ENCODE peak calls at places on chromosomes 2 and 18, in ten cellular contexts. One of them, this sample, is unnamed.

GRCh38 chr18:12308386-12309100 is 502 bp downstream of the TUBB6 start:
- DNase-seq in aorta: peak; percentile 96
- DNase-seq in tibial artery: peak; percentile 89
- DNase-seq in mammary epithelial cell: peak; percentile 79
- DNase-seq in PC-9: peak; percentile 75
- DNase-seq in IMR-90: peak; percentile 88
- DNase-seq in right lobe of liver: peak; percentile 55
- DNase-seq in cardiac muscle cell: peak; percentile 80
- DNase-seq in right atrium auricular region: peak; percentile 96
- DNase-seq in endodermal cell: peak; percentile 86
- DNase-seq in this sample: peak; percentile 85

GRCh38 chr2:206443735-206444527 is 599 bp downstream of the ADAM23 start:
- DNase-seq in endodermal cell: peak; percentile 77
- DNase-seq in PC-9: peak; percentile 20
- DNase-seq in right atrium auricular region: no peak
- DNase-seq in cardiac muscle cell: peak; percentile 81
- DNase-seq in right lobe of liver: no peak
- DNase-seq in IMR-90: peak; percentile 22
- DNase-seq in mammary epithelial cell: peak; percentile 35
- DNase-seq in aorta: peak; percentile 74
- DNase-seq in tibial artery: no peak
- DNase-seq in this sample: peak; percentile 7

GRCh38 chr18:48607049-48607984 is 68.5 kb downstream of the CTIF start:
- DNase-seq in mammary epithelial cell: peak; percentile 52
- DNase-seq in aorta: no peak
- DNase-seq in right lobe of liver: no peak
- DNase-seq in cardiac muscle cell: peak; percentile 55
- DNase-seq in IMR-90: peak; percentile 90
- DNase-seq in right atrium auricular region: no peak
- DNase-seq in PC-9: peak; percentile 36
- DNase-seq in tibial artery: peak; percentile 51
- DNase-seq in endodermal cell: no peak
- DNase-seq in this sample: peak; percentile 58

GRCh38 chr18:37871583-37871982 is 306.0 kb upstream of the CELF4 start:
- DNase-seq in IMR-90: no peak
- DNase-seq in PC-9: no peak
- DNase-seq in aorta: no peak
- DNase-seq in right lobe of liver: no peak
- DNase-seq in endodermal cell: peak; percentile 47
- DNase-seq in mammary epithelial cell: no peak
- DNase-seq in right atrium auricular region: no peak
- DNase-seq in cardiac muscle cell: no peak
- DNase-seq in tibial artery: no peak
- DNase-seq in this sample: no peak

GRCh38 chr2:154556607-154557006 is 141.9 kb upstream of the KCNJ3 start:
- DNase-seq in right atrium auricular region: no peak
- DNase-seq in aorta: no peak
- DNase-seq in tibial artery: no peak
- DNase-seq in IMR-90: no peak
- DNase-seq in mammary epithelial cell: no peak
- DNase-seq in PC-9: no peak
- DNase-seq in cardiac muscle cell: no peak
- DNase-seq in right lobe of liver: no peak
- DNase-seq in endodermal cell: no peak
- DNase-seq in this sample: no peak

GRCh38 chr18:79604913-79605235 is 74.7 kb upstream of the CTDP1 start:
- DNase-seq in endodermal cell: no peak
- DNase-seq in right atrium auricular region: no peak
- DNase-seq in aorta: no peak
- DNase-seq in PC-9: no peak
- DNase-seq in tibial artery: no peak
- DNase-seq in IMR-90: no peak
- DNase-seq in mammary epithelial cell: no peak
- DNase-seq in cardiac muscle cell: no peak
- DNase-seq in right lobe of liver: peak; percentile 3
- DNase-seq in this sample: peak; percentile 6

GRCh38 chr2:173299764-173300163 is 54.9 kb upstream of the CDCA7 start:
- DNase-seq in cardiac muscle cell: no peak
- DNase-seq in right atrium auricular region: no peak
- DNase-seq in mammary epithelial cell: no peak
- DNase-seq in right lobe of liver: no peak
- DNase-seq in endodermal cell: peak; percentile 65
- DNase-seq in aorta: no peak
- DNase-seq in PC-9: no peak
- DNase-seq in IMR-90: no peak
- DNase-seq in tibial artery: no peak
- DNase-seq in this sample: no peak

GRCh38 chr2:190849774-190850173 is 30.8 kb upstream of the GLS start:
- DNase-seq in mammary epithelial cell: peak; percentile 89
- DNase-seq in aorta: peak; percentile 82
- DNase-seq in right atrium auricular region: no peak
- DNase-seq in endodermal cell: no peak
- DNase-seq in cardiac muscle cell: no peak
- DNase-seq in PC-9: peak; percentile 13
- DNase-seq in IMR-90: peak; percentile 88
- DNase-seq in tibial artery: no peak
- DNase-seq in right lobe of liver: no peak
- DNase-seq in this sample: no peak

GRCh38 chr18:77657651-77658308 is 408.1 kb downstream of the GALR1 start:
- DNase-seq in aorta: no peak
- DNase-seq in PC-9: no peak
- DNase-seq in right atrium auricular region: peak; percentile 43
- DNase-seq in tibial artery: no peak
- DNase-seq in IMR-90: no peak
- DNase-seq in right lobe of liver: no peak
- DNase-seq in cardiac muscle cell: no peak
- DNase-seq in mammary epithelial cell: no peak
- DNase-seq in endodermal cell: no peak
- DNase-seq in this sample: no peak

GRCh38 chr18:70294471-70295191 is 5.8 kb downstream of the SOCS6 start:
- DNase-seq in right lobe of liver: no peak
- DNase-seq in PC-9: no peak
- DNase-seq in cardiac muscle cell: no peak
- DNase-seq in mammary epithelial cell: no peak
- DNase-seq in right atrium auricular region: no peak
- DNase-seq in tibial artery: no peak
- DNase-seq in IMR-90: no peak
- DNase-seq in endodermal cell: no peak
- DNase-seq in aorta: no peak
- DNase-seq in this sample: no peak

GRCh38 chr18:70296781-70297180 is 7.9 kb downstream of the SOCS6 start:
- DNase-seq in right lobe of liver: no peak
- DNase-seq in tibial artery: no peak
- DNase-seq in endodermal cell: no peak
- DNase-seq in PC-9: no peak
- DNase-seq in aorta: no peak
- DNase-seq in IMR-90: no peak
- DNase-seq in right atrium auricular region: no peak
- DNase-seq in cardiac muscle cell: no peak
- DNase-seq in mammary epithelial cell: no peak
- DNase-seq in this sample: no peak

GRCh38 chr18:70296289-70296688 is 7.4 kb downstream of the SOCS6 start:
- DNase-seq in right atrium auricular region: no peak
- DNase-seq in aorta: no peak
- DNase-seq in cardiac muscle cell: peak; percentile 32
- DNase-seq in mammary epithelial cell: no peak
- DNase-seq in tibial artery: no peak
- DNase-seq in right lobe of liver: peak; percentile 54
- DNase-seq in IMR-90: no peak
- DNase-seq in endodermal cell: peak; percentile 63
- DNase-seq in PC-9: no peak
- DNase-seq in this sample: peak; percentile 47

GRCh38 chr18:70295633-70296188 is 6.9 kb downstream of the SOCS6 start:
- DNase-seq in right lobe of liver: no peak
- DNase-seq in mammary epithelial cell: no peak
- DNase-seq in cardiac muscle cell: no peak
- DNase-seq in aorta: no peak
- DNase-seq in PC-9: no peak
- DNase-seq in right atrium auricular region: no peak
- DNase-seq in endodermal cell: no peak
- DNase-seq in IMR-90: peak; percentile 39
- DNase-seq in tibial artery: no peak
- DNase-seq in this sample: no peak

GRCh38 chr18:70295192-70295522 is 6.3 kb downstream of the SOCS6 start:
- DNase-seq in PC-9: no peak
- DNase-seq in tibial artery: no peak
- DNase-seq in cardiac muscle cell: no peak
- DNase-seq in right lobe of liver: no peak
- DNase-seq in aorta: no peak
- DNase-seq in IMR-90: no peak
- DNase-seq in endodermal cell: no peak
- DNase-seq in right atrium auricular region: no peak
- DNase-seq in mammary epithelial cell: no peak
- DNase-seq in this sample: no peak
- H3K4me1 ChIP-seq in PC-9: peaks cover 54% of the 10 kb centered on the region
- H3K4me1 ChIP-seq in tibial artery: peaks cover 74% of the 10 kb centered on the region
- H3K4me1 ChIP-seq in cardiac muscle cell: peaks cover 50% of the 10 kb centered on the region
- H3K4me1 ChIP-seq in right lobe of liver: peaks cover 47% of the 10 kb centered on the region
- H3K4me1 ChIP-seq in aorta: no peaks in the 10 kb centered on the region
- H3K4me1 ChIP-seq in IMR-90: peaks cover 20% of the 10 kb centered on the region
- H3K4me1 ChIP-seq in endodermal cell: peaks cover 7% of the 10 kb centered on the region
- H3K4me1 ChIP-seq in right atrium auricular region: peaks cover 85% of the 10 kb centered on the region
- H3K4me1 ChIP-seq in mammary epithelial cell: peaks cover 19% of the 10 kb centered on the region
- H3K4me1 ChIP-seq in this sample: peaks cover 66% of the 10 kb centered on the region

DNA sequence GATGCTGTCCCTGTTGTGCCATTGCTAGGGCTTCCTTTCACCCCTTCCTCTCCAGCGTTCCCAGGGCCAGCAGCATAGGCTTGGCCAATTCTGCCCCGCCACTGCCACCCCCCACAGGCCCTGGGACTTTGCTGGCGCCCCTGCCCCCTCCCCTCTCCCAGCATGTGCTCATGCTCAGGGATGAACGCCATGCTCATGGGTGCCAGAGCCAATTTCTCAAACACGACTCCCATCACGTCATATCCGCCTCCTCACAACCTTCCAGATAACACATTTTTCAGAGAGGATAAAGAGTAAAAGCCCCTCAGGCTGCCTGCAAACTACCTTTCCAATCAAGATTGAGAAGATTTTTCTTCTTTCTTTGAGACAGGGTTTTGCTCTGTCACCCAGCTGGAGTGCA is 48.6 kb downstream of the DNMT3A start:
- DNase-seq in cardiac muscle cell: no peak
- DNase-seq in endodermal cell: no peak
- DNase-seq in tibial artery: no peak
- DNase-seq in IMR-90: peak; percentile 22
- DNase-seq in aorta: no peak
- DNase-seq in mammary epithelial cell: no peak
- DNase-seq in right atrium auricular region: no peak
- DNase-seq in right lobe of liver: no peak
- DNase-seq in PC-9: no peak
- DNase-seq in this sample: no peak
- H3K4me1 ChIP-seq in cardiac muscle cell: peaks cover 35% of the 10 kb centered on the region
- H3K4me1 ChIP-seq in endodermal cell: no peaks in the 10 kb centered on the region
- H3K4me1 ChIP-seq in tibial artery: peaks cover 35% of the 10 kb centered on the region
- H3K4me1 ChIP-seq in IMR-90: peaks cover 6% of the 10 kb centered on the region
- H3K4me1 ChIP-seq in aorta: no peaks in the 10 kb centered on the region
- H3K4me1 ChIP-seq in mammary epithelial cell: peaks cover 20% of the 10 kb centered on the region
- H3K4me1 ChIP-seq in right atrium auricular region: peaks cover 64% of the 10 kb centered on the region
- H3K4me1 ChIP-seq in right lobe of liver: no peaks in the 10 kb centered on the region
- H3K4me1 ChIP-seq in PC-9: no peaks in the 10 kb centered on the region
- H3K4me1 ChIP-seq in this sample: peaks cover 57% of the 10 kb centered on the region

GRCh38 chr2:239926587-239927234 is 98.4 kb downstream of the NDUFA10 start:
- DNase-seq in PC-9: no peak
- DNase-seq in tibial artery: no peak
- DNase-seq in mammary epithelial cell: no peak
- DNase-seq in aorta: peak; percentile 33
- DNase-seq in IMR-90: peak; percentile 38
- DNase-seq in right lobe of liver: peak; percentile 21
- DNase-seq in right atrium auricular region: peak; percentile 9
- DNase-seq in cardiac muscle cell: no peak
- DNase-seq in endodermal cell: no peak
- DNase-seq in this sample: no peak

GRCh38 chr2:239930378-239930777 is 94.8 kb downstream of the NDUFA10 start:
- DNase-seq in right atrium auricular region: peak; percentile 34
- DNase-seq in PC-9: no peak
- DNase-seq in aorta: peak; percentile 75
- DNase-seq in IMR-90: no peak
- DNase-seq in tibial artery: no peak
- DNase-seq in mammary epithelial cell: no peak
- DNase-seq in right lobe of liver: peak; percentile 45
- DNase-seq in endodermal cell: peak; percentile 28
- DNase-seq in cardiac muscle cell: no peak
- DNase-seq in this sample: no peak

GRCh38 chr2:239928457-239929350 is 96.4 kb downstream of the NDUFA10 start:
- DNase-seq in IMR-90: no peak
- DNase-seq in PC-9: no peak
- DNase-seq in aorta: peak; percentile 73
- DNase-seq in right lobe of liver: peak; percentile 41
- DNase-seq in right atrium auricular region: peak; percentile 52
- DNase-seq in mammary epithelial cell: no peak
- DNase-seq in endodermal cell: peak; percentile 64
- DNase-seq in tibial artery: no peak
- DNase-seq in cardiac muscle cell: no peak
- DNase-seq in this sample: no peak

GRCh38 chr2:239929504-239929903 is 95.6 kb downstream of the NDUFA10 start:
- DNase-seq in endodermal cell: peak; percentile 36
- DNase-seq in mammary epithelial cell: no peak
- DNase-seq in right lobe of liver: peak; percentile 28
- DNase-seq in IMR-90: no peak
- DNase-seq in aorta: peak; percentile 51
- DNase-seq in cardiac muscle cell: no peak
- DNase-seq in tibial artery: no peak
- DNase-seq in right atrium auricular region: peak; percentile 34
- DNase-seq in PC-9: no peak
- DNase-seq in this sample: no peak

DNA sequence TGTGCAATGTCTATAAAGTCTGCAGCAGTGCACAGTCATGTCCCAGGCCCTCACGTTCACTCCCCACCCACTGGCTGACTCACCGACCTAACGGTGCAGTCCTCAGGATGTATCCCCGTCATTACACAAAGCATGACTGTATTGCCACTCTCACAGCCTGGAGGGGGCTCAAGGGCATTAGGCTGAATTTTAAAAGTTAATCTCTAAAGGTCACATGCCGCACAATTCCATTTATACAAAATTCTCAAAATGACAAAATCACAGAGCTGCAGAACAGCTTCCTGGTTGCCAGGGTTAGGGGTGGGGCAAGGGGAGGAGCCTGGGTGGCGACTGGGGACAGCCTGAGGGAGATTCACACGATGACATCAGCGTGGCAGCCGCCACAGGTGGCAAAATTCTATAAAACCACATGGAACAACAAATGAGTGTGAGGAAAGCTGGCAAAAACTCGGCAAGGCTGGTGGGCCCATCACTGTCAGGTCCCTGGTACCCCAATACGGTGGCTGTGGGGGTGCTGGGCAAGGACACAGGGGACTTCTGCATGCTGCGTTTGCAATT is 97.6 kb downstream of the NDUFA10 start:
- DNase-seq in right lobe of liver: peak; percentile 43
- DNase-seq in cardiac muscle cell: no peak
- DNase-seq in PC-9: peak; percentile 62
- DNase-seq in IMR-90: peak; percentile 93
- DNase-seq in endodermal cell: peak; percentile 48
- DNase-seq in aorta: peak; percentile 68
- DNase-seq in tibial artery: no peak
- DNase-seq in mammary epithelial cell: peak; percentile 81
- DNase-seq in right atrium auricular region: peak; percentile 54
- DNase-seq in this sample: no peak
- H3K4me1 ChIP-seq in right lobe of liver: no peaks in the 10 kb centered on the region
- H3K4me1 ChIP-seq in cardiac muscle cell: no peaks in the 10 kb centered on the region
- H3K4me1 ChIP-seq in PC-9: peaks cover 3% of the 10 kb centered on the region
- H3K4me1 ChIP-seq in IMR-90: no peaks in the 10 kb centered on the region
- H3K4me1 ChIP-seq in endodermal cell: no peaks in the 10 kb centered on the region
- H3K4me1 ChIP-seq in aorta: no peaks in the 10 kb centered on the region
- H3K4me1 ChIP-seq in tibial artery: no peaks in the 10 kb centered on the region
- H3K4me1 ChIP-seq in mammary epithelial cell: no peaks in the 10 kb centered on the region
- H3K4me1 ChIP-seq in right atrium auricular region: no peaks in the 10 kb centered on the region
- H3K4me1 ChIP-seq in this sample: no peaks in the 10 kb centered on the region

GRCh38 chr2:54598347-54599325 is 124.8 kb upstream of the EML6 start:
- DNase-seq in right lobe of liver: no peak
- DNase-seq in endodermal cell: no peak
- DNase-seq in IMR-90: peak; percentile 47
- DNase-seq in mammary epithelial cell: no peak
- DNase-seq in aorta: no peak
- DNase-seq in cardiac muscle cell: no peak
- DNase-seq in right atrium auricular region: no peak
- DNase-seq in tibial artery: no peak
- DNase-seq in PC-9: no peak
- DNase-seq in this sample: no peak
- H3K4me1 ChIP-seq in right lobe of liver: peaks cover 80% of the 10 kb centered on the region
- H3K4me1 ChIP-seq in endodermal cell: peaks cover 8% of the 10 kb centered on the region
- H3K4me1 ChIP-seq in IMR-90: peaks cover 22% of the 10 kb centered on the region
- H3K4me1 ChIP-seq in mammary epithelial cell: peaks cover 31% of the 10 kb centered on the region
- H3K4me1 ChIP-seq in aorta: peaks cover 13% of the 10 kb centered on the region
- H3K4me1 ChIP-seq in cardiac muscle cell: peaks cover 40% of the 10 kb centered on the region
- H3K4me1 ChIP-seq in right atrium auricular region: peaks cover 88% of the 10 kb centered on the region
- H3K4me1 ChIP-seq in tibial artery: peaks cover 85% of the 10 kb centered on the region
- H3K4me1 ChIP-seq in PC-9: no peaks in the 10 kb centered on the region
- H3K4me1 ChIP-seq in this sample: peaks cover 98% of the 10 kb centered on the region

This sample was measured in heart right ventricle.